ENCODE peak calls at places on chromosomes 2 and 18, in seven cellular contexts. U is progenitor cell of endocrine pancreas, D is astrocyte of the cerebellum, K is fibroblast of villous mesenchyme, A is lower lobe of right lung, I is PC-3, B is stomach. V is an unnamed sample.

GRCh38 chr18:59546164-59546563 is 151.1 kb downstream of the CCBE1 start:
- DNase-seq in A (no peak), I (no peak), B (no peak), K (peak), U (no peak), D (no peak), V (no peak)

GRCh38 chr2:101083613-101084012 is 67.6 kb downstream of the TBC1D8 start:
- DNase-seq in I (no peak), K (no peak), B (no peak), U (no peak), A (no peak), D (no peak), V (no peak)

GRCh38 chr2:73114273-73114867 is 1.6 kb upstream of the RAB11FIP5 start:
- DNase-seq in B (no peak), A (no peak), K (no peak), U (no peak), D (no peak), I (no peak), V (no peak)

GRCh38 chr18:6412933-6413472 is 1.7 kb downstream of the L3MBTL4 start:
- DNase-seq in A (no peak), K (no peak), D (no peak), I (no peak), U (no peak), B (no peak), V (no peak)

GRCh38 chr2:175097297-175097696 is 70.7 kb downstream of the ATF2 start:
- DNase-seq in B (no peak), U (no peak), A (no peak), K (peak), D (peak), I (peak), V (no peak)

GRCh38 chr2:67952066-67952465 is 110.7 kb downstream of the C1D start:
- DNase-seq in D (no peak), B (no peak), I (no peak), K (no peak), U (no peak), A (no peak), V (no peak)

GRCh38 chr2:99707592-99707991 is 217.8 kb upstream of the REV1 start:
- DNase-seq in D (peak), I (no peak), A (no peak), K (peak), B (no peak), U (no peak), V (no peak)

GRCh38 chr2:234861841-234862735 is 89.7 kb upstream of the SH3BP4 start:
- DNase-seq in U (no peak), I (no peak), D (no peak), A (no peak), B (no peak), K (peak), V (no peak)

GRCh38 chr18:13239557-13239956 is 21.0 kb downstream of the LDLRAD4 start:
- DNase-seq in U (no peak), K (no peak), A (peak), I (no peak), D (no peak), B (no peak), V (no peak)

GRCh38 chr2:99442837-99443236 is 47.0 kb downstream of the REV1 start:
- DNase-seq in A (no peak), K (no peak), I (peak), U (no peak), B (no peak), D (no peak), V (no peak)

GRCh38 chr18:48961547-48961946 is 10.8 kb upstream of the SMAD7 start:
- DNase-seq in D (no peak), U (no peak), K (peak), A (no peak), B (no peak), I (no peak), V (no peak)

GRCh38 chr2:114517580-114517979 is 75.1 kb downstream of the DPP10 start:
- DNase-seq in I (no peak), B (no peak), U (no peak), A (no peak), D (no peak), K (no peak), V (no peak)

GRCh38 chr2:234858134-234858533 is 93.7 kb upstream of the SH3BP4 start:
- DNase-seq in B (no peak), U (no peak), A (no peak), I (no peak), K (no peak), D (no peak), V (no peak)

GRCh38 chr2:237012021-237012420 is 73.7 kb upstream of the COPS8 start:
- DNase-seq in I (no peak), B (no peak), U (no peak), A (no peak), K (no peak), D (no peak), V (no peak)

GRCh38 chr2:78125042-78125441 is 602.9 kb upstream of the LRRTM4 start:
- DNase-seq in I (no peak), A (no peak), B (no peak), K (no peak), U (no peak), D (no peak), V (no peak)

GRCh38 chr18:49072524-49072934 is 121.8 kb upstream of the SMAD7 start:
- DNase-seq in B (peak), A (no peak), U (no peak), I (no peak), K (no peak), D (no peak), V (no peak)

GRCh38 chr2:28356095-28356911 is 36.4 kb upstream of the FOSL2 start:
- DNase-seq in A (peak), U (no peak), K (peak), B (peak), D (peak), I (peak), V (peak)

GRCh38 chr2:59939173-59939572 is 614.3 kb downstream of the BCL11A start:
- DNase-seq in A (no peak), B (no peak), U (no peak), D (no peak), K (no peak), I (no peak), V (peak)

GRCh38 chr2:225002039-225002655 is 40.1 kb downstream of the DOCK10 start:
- DNase-seq in U (no peak), I (peak), B (peak), D (peak), K (peak), A (no peak), V (peak)
- TF ChIP-seq CTCF in U (peak), I (peak), B (peak), D (peak), K (peak), A (peak), V (peak)

DNA sequence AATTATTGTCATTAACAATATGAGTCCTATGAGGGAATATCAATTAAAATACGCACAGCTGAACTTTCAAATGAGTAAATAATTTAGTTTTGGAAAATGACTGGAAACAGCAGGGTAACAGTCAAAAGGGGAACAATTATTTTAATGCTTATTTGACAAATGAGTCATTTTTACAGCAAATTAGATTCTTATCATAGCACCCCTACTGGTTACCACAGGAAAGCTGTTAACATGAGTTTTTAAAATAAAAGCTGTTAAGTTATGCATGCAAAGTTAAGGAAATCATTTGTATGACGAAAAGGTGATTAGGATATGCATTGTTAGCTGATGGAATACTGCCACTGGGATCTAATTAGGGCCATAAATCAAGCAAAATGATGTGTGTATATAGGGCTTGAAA is 435.1 kb upstream of the MEIS1 start:
- DNase-seq in U (no peak), B (no peak), I (peak), A (no peak), K (no peak), D (no peak), V (no peak)
- TF ChIP-seq CTCF in U (peak), B (no peak), I (peak), A (no peak), K (no peak), D (no peak), V (no peak)

GRCh38 chr2:189628817-189629552 is 32.3 kb upstream of the ASNSD1 start:
- DNase-seq in A (no peak), D (no peak), K (no peak), I (no peak), B (no peak), U (no peak), V (no peak)
- TF ChIP-seq CTCF in A (no peak), D (no peak), K (no peak), I (no peak), B (no peak), U (no peak), V (no peak)

DNA sequence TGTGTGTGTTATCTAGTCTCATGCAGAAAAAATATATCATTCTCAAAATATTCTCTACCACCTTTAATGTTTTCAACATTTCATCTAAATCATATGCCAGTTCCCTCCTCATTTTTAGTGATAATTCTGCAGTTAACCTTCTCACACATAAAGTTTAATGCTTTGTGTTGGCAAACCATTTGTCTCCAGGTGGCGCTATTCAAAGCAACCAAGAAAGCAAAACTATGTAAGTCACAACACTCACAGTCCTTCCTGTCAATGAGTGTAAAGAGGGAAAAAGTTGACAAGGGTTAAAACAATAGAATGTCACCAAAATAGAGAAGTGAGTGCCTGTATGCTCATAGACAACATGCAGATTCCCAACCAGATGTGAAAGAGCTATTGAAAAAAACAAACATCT is 961.6 kb upstream of the LRRTM1 start:
- DNase-seq in B (no peak), D (no peak), U (no peak), K (no peak), A (no peak), I (peak), V (peak)
- TF ChIP-seq CTCF in B (peak), D (peak), U (peak), K (no peak), A (peak), I (peak), V (peak)

GRCh38 chr2:130836501-130837174 is at the start of gene ARHGEF4:
- DNase-seq in A (peak), I (peak), D (no peak), U (peak), K (no peak), B (peak), V (peak)

GRCh38 chr2:130832296-130832940 is 4.3 kb upstream of the ARHGEF4 start:
- DNase-seq in D (no peak), B (no peak), U (no peak), K (no peak), A (peak), I (no peak), V (no peak)

GRCh38 chr2:130834923-130835765 is 1.6 kb upstream of the ARHGEF4 start:
- DNase-seq in U (no peak), K (no peak), I (no peak), A (peak), D (no peak), B (no peak), V (no peak)

GRCh38 chr2:130835766-130836015 is 1.0 kb upstream of the ARHGEF4 start:
- DNase-seq in K (no peak), B (no peak), D (no peak), A (no peak), I (no peak), U (no peak), V (no peak)

DNA sequence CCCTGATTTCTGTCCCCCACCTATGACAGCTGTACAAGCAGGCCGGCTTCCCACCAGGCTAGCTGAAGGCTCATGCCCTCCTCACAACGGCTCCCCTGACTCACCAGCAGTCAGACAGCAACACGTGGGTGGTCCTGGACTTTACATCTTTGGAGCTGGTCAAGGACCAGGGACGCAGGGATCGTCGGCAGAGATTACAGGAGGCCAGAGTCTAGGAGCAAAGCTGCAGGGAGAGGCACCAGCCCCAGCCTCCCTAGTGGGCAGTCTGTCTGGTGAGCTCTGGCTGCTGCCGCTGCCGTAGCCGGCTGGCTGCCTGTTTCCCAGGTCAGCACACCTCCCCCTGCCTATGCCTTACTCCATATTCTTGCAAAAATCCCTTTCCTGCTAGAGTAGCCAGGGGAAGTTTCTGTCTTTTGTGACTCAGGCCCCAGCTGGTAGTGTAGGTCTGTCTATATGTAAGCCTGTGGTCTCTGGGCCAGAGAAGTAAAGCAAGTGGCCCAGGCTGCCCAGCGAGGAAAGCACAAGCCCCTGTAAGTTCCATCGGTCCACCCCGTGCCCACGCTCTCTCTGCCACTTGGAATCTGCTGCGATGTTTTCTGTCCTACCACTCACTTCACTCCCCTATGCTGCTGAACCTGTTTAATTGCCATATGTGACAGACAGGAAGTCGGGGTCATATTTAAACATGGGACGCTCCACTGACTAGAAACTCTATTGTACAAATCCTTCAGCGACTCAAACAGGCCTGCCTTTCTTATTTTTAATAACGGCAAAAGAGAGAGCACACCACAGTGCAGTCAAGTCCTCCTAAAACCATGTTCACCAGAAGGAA is 2.4 kb upstream of the ARHGEF4 start:
- DNase-seq in I (peak), A (peak), D (no peak), B (no peak), K (no peak), U (no peak), V (no peak)
- TF ChIP-seq CTCF in I (no peak), A (no peak), D (no peak), B (no peak), K (no peak), U (no peak), V (no peak)

DNA sequence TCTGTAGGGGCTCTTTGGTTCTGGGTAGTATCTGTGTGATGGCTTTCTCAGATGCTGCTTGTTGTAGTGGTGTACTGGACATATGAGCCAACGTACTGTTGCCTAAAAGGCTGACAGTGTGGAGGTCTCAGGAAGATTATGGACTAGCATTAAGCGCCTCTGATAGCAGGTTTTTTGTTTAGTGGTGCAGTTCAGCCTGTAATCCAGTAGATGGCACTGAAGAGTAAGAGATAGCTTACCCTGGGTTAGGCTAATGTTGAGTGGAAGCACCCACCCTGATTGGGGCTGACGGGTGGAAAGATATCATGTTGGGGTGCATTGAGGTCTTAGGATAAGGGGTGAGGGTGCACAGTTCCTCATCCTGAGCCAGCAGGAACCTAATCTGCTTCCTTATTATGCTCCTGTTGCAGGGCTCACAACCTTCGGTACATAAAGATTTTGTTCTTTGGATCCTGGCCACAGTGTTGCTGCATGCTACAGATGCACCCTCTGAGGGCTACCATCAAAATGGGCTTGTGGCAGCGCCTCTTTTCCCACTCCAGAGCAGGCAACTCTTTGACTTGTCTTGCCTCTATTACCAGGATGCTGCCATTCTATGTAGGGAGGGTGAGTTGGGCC is 79.6 kb downstream of the MSTN start:
- DNase-seq in D (peak), A (no peak), I (peak), U (no peak), B (no peak), K (peak), V (no peak)
- TF ChIP-seq CTCF in D (peak), A (peak), I (peak), U (peak), B (no peak), K (peak), V (peak)